ENCODE peak calls at places on chromosomes 16 and 17, in six cellular contexts. One of them, this sample, is unnamed.

GRCh38 chr16:65111306-65111705 is 10.6 kb downstream of the CDH11 start:
- DNase-seq in IMR-90: no peak
- DNase-seq in colonic mucosa: peak; percentile 69
- DNase-seq in hepatocyte: peak; percentile 41
- DNase-seq in effector memory CD4-positive, alpha-beta T cell: no peak
- DNase-seq in brain microvascular endothelial cell: no peak
- DNase-seq in this sample: no peak

GRCh38 chr16:28181557-28181914 is 30.2 kb downstream of the XPO6 start:
- DNase-seq in colonic mucosa: peak; percentile 33
- DNase-seq in IMR-90: peak; percentile 97
- DNase-seq in hepatocyte: peak; percentile 78
- DNase-seq in effector memory CD4-positive, alpha-beta T cell: no peak
- DNase-seq in brain microvascular endothelial cell: peak; percentile 93
- DNase-seq in this sample: peak; percentile 85

GRCh38 chr17:7476951-7477350 is 2.5 kb downstream of the ZBTB4 start:
- DNase-seq in effector memory CD4-positive, alpha-beta T cell: no peak
- DNase-seq in brain microvascular endothelial cell: no peak
- DNase-seq in colonic mucosa: no peak
- DNase-seq in hepatocyte: no peak
- DNase-seq in IMR-90: no peak
- DNase-seq in this sample: no peak

GRCh38 chr17:78532922-78533640 is 44.1 kb downstream of the DNAH17 start:
- DNase-seq in effector memory CD4-positive, alpha-beta T cell: no peak
- DNase-seq in hepatocyte: no peak
- DNase-seq in IMR-90: peak; percentile 68
- DNase-seq in brain microvascular endothelial cell: peak; percentile 89
- DNase-seq in colonic mucosa: no peak
- DNase-seq in this sample: peak; percentile 78

GRCh38 chr17:39979021-39979660 is 1.5 kb upstream of the PSMD3 start:
- DNase-seq in hepatocyte: peak; percentile 63
- DNase-seq in colonic mucosa: no peak
- DNase-seq in effector memory CD4-positive, alpha-beta T cell: no peak
- DNase-seq in IMR-90: peak; percentile 96
- DNase-seq in brain microvascular endothelial cell: peak; percentile 69
- DNase-seq in this sample: peak; percentile 90

GRCh38 chr17:29003289-29003688 is 2.5 kb downstream of the SEZ6 start:
- DNase-seq in IMR-90: no peak
- DNase-seq in brain microvascular endothelial cell: no peak
- DNase-seq in hepatocyte: no peak
- DNase-seq in colonic mucosa: no peak
- DNase-seq in effector memory CD4-positive, alpha-beta T cell: no peak
- DNase-seq in this sample: no peak

GRCh38 chr16:84947996-84948854 is 63.1 kb downstream of the ZDHHC7 start:
- DNase-seq in colonic mucosa: no peak
- DNase-seq in brain microvascular endothelial cell: no peak
- DNase-seq in hepatocyte: no peak
- DNase-seq in IMR-90: no peak
- DNase-seq in effector memory CD4-positive, alpha-beta T cell: no peak
- DNase-seq in this sample: no peak

GRCh38 chr16:19933740-19934139 is 49.1 kb upstream of the GPRC5B start:
- DNase-seq in IMR-90: no peak
- DNase-seq in colonic mucosa: no peak
- DNase-seq in hepatocyte: peak; percentile 0
- DNase-seq in effector memory CD4-positive, alpha-beta T cell: no peak
- DNase-seq in brain microvascular endothelial cell: no peak
- DNase-seq in this sample: no peak

GRCh38 chr17:76793775-76794174 is 55.9 kb downstream of the MFSD11 start:
- DNase-seq in IMR-90: peak; percentile 23
- DNase-seq in colonic mucosa: no peak
- DNase-seq in brain microvascular endothelial cell: peak; percentile 23
- DNase-seq in effector memory CD4-positive, alpha-beta T cell: no peak
- DNase-seq in hepatocyte: no peak
- DNase-seq in this sample: no peak

GRCh38 chr17:48792033-48792798 is 24.8 kb downstream of the TTLL6 start:
- DNase-seq in brain microvascular endothelial cell: no peak
- DNase-seq in effector memory CD4-positive, alpha-beta T cell: no peak
- DNase-seq in hepatocyte: no peak
- DNase-seq in IMR-90: no peak
- DNase-seq in colonic mucosa: no peak
- DNase-seq in this sample: no peak

GRCh38 chr16:17566656-17567450 is 96.1 kb upstream of the XYLT1 start:
- DNase-seq in colonic mucosa: no peak
- DNase-seq in brain microvascular endothelial cell: no peak
- DNase-seq in hepatocyte: no peak
- DNase-seq in IMR-90: no peak
- DNase-seq in effector memory CD4-positive, alpha-beta T cell: no peak
- DNase-seq in this sample: no peak

GRCh38 chr17:67696853-67697505 is 20.8 kb upstream of the NOL11 start:
- DNase-seq in brain microvascular endothelial cell: no peak
- DNase-seq in hepatocyte: no peak
- DNase-seq in effector memory CD4-positive, alpha-beta T cell: no peak
- DNase-seq in colonic mucosa: no peak
- DNase-seq in IMR-90: no peak
- DNase-seq in this sample: no peak

GRCh38 chr16:8944113-8944765 is 19.5 kb downstream of the USP7 start:
- DNase-seq in colonic mucosa: no peak
- DNase-seq in hepatocyte: no peak
- DNase-seq in IMR-90: no peak
- DNase-seq in brain microvascular endothelial cell: no peak
- DNase-seq in effector memory CD4-positive, alpha-beta T cell: no peak
- DNase-seq in this sample: no peak

GRCh38 chr17:82350182-82351030 is 8.6 kb upstream of the TEX19 start:
- DNase-seq in colonic mucosa: no peak
- DNase-seq in effector memory CD4-positive, alpha-beta T cell: no peak
- DNase-seq in IMR-90: no peak
- DNase-seq in brain microvascular endothelial cell: no peak
- DNase-seq in hepatocyte: no peak
- DNase-seq in this sample: no peak
- H3K4me3 ChIP-seq in colonic mucosa: no peak overlapping the region
- H3K4me3 ChIP-seq in effector memory CD4-positive, alpha-beta T cell: no peak overlapping the region
- H3K4me3 ChIP-seq in IMR-90: no peak overlapping the region
- H3K4me3 ChIP-seq in brain microvascular endothelial cell: no peak overlapping the region
- H3K4me3 ChIP-seq in hepatocyte: no peak overlapping the region
- H3K4me3 ChIP-seq in this sample: no peak overlapping the region

GRCh38 chr16:30722916-30723315 is 23.9 kb downstream of the SRCAP start:
- DNase-seq in effector memory CD4-positive, alpha-beta T cell: no peak
- DNase-seq in IMR-90: no peak
- DNase-seq in brain microvascular endothelial cell: no peak
- DNase-seq in hepatocyte: no peak
- DNase-seq in colonic mucosa: no peak
- DNase-seq in this sample: no peak
- H3K36me3 ChIP-seq in effector memory CD4-positive, alpha-beta T cell: peaks cover 77% of the 10 kb centered on the region
- H3K36me3 ChIP-seq in IMR-90: peaks cover 68% of the 10 kb centered on the region
- H3K36me3 ChIP-seq in brain microvascular endothelial cell: peaks cover 90% of the 10 kb centered on the region
- H3K36me3 ChIP-seq in hepatocyte: peaks cover 4% of the 10 kb centered on the region
- H3K36me3 ChIP-seq in colonic mucosa: peaks cover 29% of the 10 kb centered on the region
- H3K36me3 ChIP-seq in this sample: peaks cover 97% of the 10 kb centered on the region

GRCh38 chr16:3954411-3954921 is 74.0 kb upstream of the CREBBP start:
- DNase-seq in effector memory CD4-positive, alpha-beta T cell: no peak
- DNase-seq in hepatocyte: peak; percentile 41
- DNase-seq in IMR-90: peak; percentile 57
- DNase-seq in brain microvascular endothelial cell: no peak
- DNase-seq in colonic mucosa: no peak
- DNase-seq in this sample: no peak

GRCh38 chr16:3953728-3954410 is 73.4 kb upstream of the CREBBP start:
- DNase-seq in IMR-90: no peak
- DNase-seq in colonic mucosa: no peak
- DNase-seq in hepatocyte: no peak
- DNase-seq in effector memory CD4-positive, alpha-beta T cell: no peak
- DNase-seq in brain microvascular endothelial cell: no peak
- DNase-seq in this sample: no peak

GRCh38 chr16:3960049-3960809 is 79.7 kb upstream of the CREBBP start:
- DNase-seq in IMR-90: no peak
- DNase-seq in brain microvascular endothelial cell: peak; percentile 31
- DNase-seq in hepatocyte: no peak
- DNase-seq in effector memory CD4-positive, alpha-beta T cell: no peak
- DNase-seq in colonic mucosa: no peak
- DNase-seq in this sample: peak; percentile 42

GRCh38 chr16:3959148-3959547 is 78.6 kb upstream of the CREBBP start:
- DNase-seq in brain microvascular endothelial cell: peak; percentile 77
- DNase-seq in IMR-90: peak; percentile 90
- DNase-seq in effector memory CD4-positive, alpha-beta T cell: no peak
- DNase-seq in hepatocyte: no peak
- DNase-seq in colonic mucosa: no peak
- DNase-seq in this sample: peak; percentile 76

DNA sequence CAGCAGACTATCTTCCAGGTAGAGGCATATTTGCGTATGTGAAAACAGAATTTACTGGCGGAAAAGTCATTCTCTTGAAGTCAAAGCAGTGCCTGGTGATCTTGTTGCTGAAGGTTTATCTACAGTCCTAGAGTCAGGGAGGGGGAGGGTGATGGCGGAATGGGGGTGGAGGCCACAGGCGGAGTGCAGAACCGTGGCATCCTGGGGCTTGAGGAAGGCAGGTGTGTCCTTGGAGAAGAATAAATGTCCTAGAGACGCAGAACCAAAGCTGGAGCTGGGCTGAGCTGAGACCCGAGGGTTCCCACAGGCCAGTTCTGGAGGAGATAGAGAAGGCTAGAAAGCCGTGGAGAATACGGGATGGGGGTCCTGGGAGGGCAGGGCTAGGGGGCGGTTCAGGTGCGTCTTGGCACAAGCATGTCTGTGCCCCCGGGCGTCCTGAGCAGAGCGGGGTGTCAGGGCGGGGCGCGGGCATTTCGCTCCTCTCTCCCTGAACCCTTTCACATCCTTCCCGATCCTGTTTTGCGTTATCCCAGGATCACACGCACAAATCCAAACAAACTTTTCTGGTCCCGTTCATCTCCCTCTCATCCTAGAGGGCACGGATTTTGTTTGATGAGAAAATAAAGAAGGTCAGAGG is 76.9 kb upstream of the CREBBP start:
- DNase-seq in hepatocyte: no peak
- DNase-seq in effector memory CD4-positive, alpha-beta T cell: no peak
- DNase-seq in colonic mucosa: no peak
- DNase-seq in IMR-90: no peak
- DNase-seq in brain microvascular endothelial cell: no peak
- DNase-seq in this sample: no peak
- H3K4me3 ChIP-seq in hepatocyte: no peak overlapping the region
- H3K4me3 ChIP-seq in effector memory CD4-positive, alpha-beta T cell: no peak overlapping the region
- H3K4me3 ChIP-seq in colonic mucosa: no peak overlapping the region
- H3K4me3 ChIP-seq in IMR-90: no peak overlapping the region
- H3K4me3 ChIP-seq in brain microvascular endothelial cell: no peak overlapping the region
- H3K4me3 ChIP-seq in this sample: no peak overlapping the region

GRCh38 chr17:41987642-41988041 is 21.0 kb downstream of the CNP start:
- DNase-seq in IMR-90: no peak
- DNase-seq in brain microvascular endothelial cell: no peak
- DNase-seq in colonic mucosa: no peak
- DNase-seq in hepatocyte: no peak
- DNase-seq in effector memory CD4-positive, alpha-beta T cell: no peak
- DNase-seq in this sample: no peak
- H3K36me3 ChIP-seq in IMR-90: peaks cover 59% of the 10 kb centered on the region
- H3K36me3 ChIP-seq in brain microvascular endothelial cell: peaks cover 72% of the 10 kb centered on the region
- H3K36me3 ChIP-seq in colonic mucosa: peaks cover 16% of the 10 kb centered on the region
- H3K36me3 ChIP-seq in hepatocyte: peaks cover 7% of the 10 kb centered on the region
- H3K36me3 ChIP-seq in effector memory CD4-positive, alpha-beta T cell: peaks cover 81% of the 10 kb centered on the region
- H3K36me3 ChIP-seq in this sample: peaks cover 94% of the 10 kb centered on the region

GRCh38 chr16:67964477-67965131 is 3.8 kb downstream of the SLC12A4 start:
- DNase-seq in hepatocyte: no peak
- DNase-seq in brain microvascular endothelial cell: no peak
- DNase-seq in IMR-90: no peak
- DNase-seq in colonic mucosa: no peak
- DNase-seq in effector memory CD4-positive, alpha-beta T cell: no peak
- DNase-seq in this sample: no peak

GRCh38 chr16:67967956-67968439 is 439 bp downstream of the SLC12A4 start:
- DNase-seq in IMR-90: peak; percentile 25
- DNase-seq in brain microvascular endothelial cell: no peak
- DNase-seq in colonic mucosa: no peak
- DNase-seq in effector memory CD4-positive, alpha-beta T cell: no peak
- DNase-seq in hepatocyte: peak; percentile 74
- DNase-seq in this sample: peak; percentile 37

GRCh38 chr16:67966549-67967182 is 1.8 kb downstream of the SLC12A4 start:
- DNase-seq in colonic mucosa: no peak
- DNase-seq in effector memory CD4-positive, alpha-beta T cell: no peak
- DNase-seq in hepatocyte: no peak
- DNase-seq in brain microvascular endothelial cell: no peak
- DNase-seq in IMR-90: no peak
- DNase-seq in this sample: no peak

GRCh38 chr16:67967183-67967955 is 1.1 kb downstream of the SLC12A4 start:
- DNase-seq in hepatocyte: no peak
- DNase-seq in colonic mucosa: no peak
- DNase-seq in effector memory CD4-positive, alpha-beta T cell: no peak
- DNase-seq in brain microvascular endothelial cell: peak; percentile 47
- DNase-seq in IMR-90: no peak
- DNase-seq in this sample: no peak

DNA sequence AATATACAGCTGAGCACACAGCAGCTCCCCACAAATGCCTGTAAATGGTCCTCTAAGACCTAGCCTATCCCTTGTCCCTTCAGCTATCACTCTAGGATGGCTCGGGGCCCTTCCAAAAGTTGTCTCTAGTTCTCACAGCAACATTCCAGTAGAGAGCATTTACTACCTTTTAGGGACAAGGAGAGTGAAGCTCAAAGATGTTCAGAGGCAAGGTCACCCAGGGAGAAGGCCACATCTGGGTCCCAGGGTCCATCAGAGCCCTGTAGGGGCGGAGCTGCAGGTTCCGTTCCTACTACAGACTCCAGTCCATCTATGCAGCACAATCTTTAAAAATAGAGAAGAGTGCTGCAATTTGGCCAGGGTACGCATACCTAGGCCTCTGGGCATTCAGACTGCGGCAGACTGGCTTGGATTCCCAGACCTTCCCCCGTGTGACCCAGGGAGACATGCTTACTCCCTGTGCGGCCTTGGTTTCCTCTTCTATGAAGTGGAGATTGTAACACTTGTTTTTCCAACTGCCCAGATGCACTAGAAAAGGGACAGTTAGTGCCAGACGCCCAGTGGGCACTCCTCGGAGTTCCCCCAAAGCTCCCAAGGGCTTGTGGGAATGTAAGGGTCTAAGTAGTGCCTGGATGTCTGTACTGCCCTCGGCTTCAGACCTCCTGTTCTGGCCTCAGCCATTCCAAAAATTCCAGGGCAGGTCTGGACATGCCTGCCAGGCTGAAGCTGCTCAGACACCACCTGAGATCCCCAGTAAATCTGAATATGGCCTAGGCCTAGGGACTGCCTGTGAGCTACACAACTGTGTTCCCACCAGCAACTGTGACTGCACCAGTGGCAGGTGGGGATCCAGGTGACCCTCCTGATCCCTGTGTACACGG is 2.5 kb downstream of the SLC12A4 start:
- DNase-seq in colonic mucosa: no peak
- DNase-seq in hepatocyte: no peak
- DNase-seq in effector memory CD4-positive, alpha-beta T cell: no peak
- DNase-seq in brain microvascular endothelial cell: no peak
- DNase-seq in IMR-90: no peak
- DNase-seq in this sample: no peak
- H3K4me3 ChIP-seq in colonic mucosa: no peak overlapping the region
- H3K4me3 ChIP-seq in hepatocyte: no peak overlapping the region
- H3K4me3 ChIP-seq in effector memory CD4-positive, alpha-beta T cell: no peak overlapping the region
- H3K4me3 ChIP-seq in brain microvascular endothelial cell: peak overlapping the region; percentile 84
- H3K4me3 ChIP-seq in IMR-90: peak overlapping the region; percentile 100
- H3K4me3 ChIP-seq in this sample: no peak overlapping the region

DNA sequence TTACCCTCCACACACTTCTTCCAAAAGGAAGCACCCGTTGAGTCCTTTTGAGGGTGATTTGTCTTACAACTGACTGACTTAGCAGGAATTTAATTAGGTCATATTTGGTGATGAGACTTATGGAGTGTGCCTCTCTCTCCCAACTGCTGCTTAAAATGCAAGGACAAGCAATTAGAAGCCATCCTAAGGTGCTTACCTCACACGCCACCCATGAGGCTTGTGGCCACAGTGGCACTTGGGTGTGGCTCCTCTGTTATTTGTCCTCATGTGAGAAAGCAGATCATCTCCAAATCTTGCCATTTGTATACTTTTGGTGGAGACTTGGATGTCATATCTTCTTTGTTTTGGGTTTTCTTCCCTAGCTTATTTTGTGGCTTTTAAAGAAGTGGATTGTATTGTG is 61.6 kb downstream of the WNT3 start:
- DNase-seq in IMR-90: no peak
- DNase-seq in effector memory CD4-positive, alpha-beta T cell: no peak
- DNase-seq in hepatocyte: no peak
- DNase-seq in brain microvascular endothelial cell: no peak
- DNase-seq in colonic mucosa: no peak
- DNase-seq in this sample: no peak
- H3K36me3 ChIP-seq in IMR-90: peaks cover 20% of the 10 kb centered on the region
- H3K36me3 ChIP-seq in effector memory CD4-positive, alpha-beta T cell: peaks cover 28% of the 10 kb centered on the region
- H3K36me3 ChIP-seq in hepatocyte: no peaks in the 10 kb centered on the region
- H3K36me3 ChIP-seq in brain microvascular endothelial cell: peaks cover 2% of the 10 kb centered on the region
- H3K36me3 ChIP-seq in colonic mucosa: peaks cover 4% of the 10 kb centered on the region
- H3K36me3 ChIP-seq in this sample: peaks cover 18% of the 10 kb centered on the region